ENCODE peak calls at places on chromosomes 6 and 20, in eight cellular contexts. O is body of pancreas, U is left lung, C is GM06990, W is ovary, F is GM13977, Q is DND-41, L is endothelial cell. V is an unnamed sample.

GRCh38 chr20:58721951-58722371 is 29.4 kb downstream of the NPEPL1 start:
- DNase-seq in W (no peak), Q (no peak), O (no peak), C (no peak), L (no peak), U (no peak), F (no peak), V (no peak)

GRCh38 chr6:89970609-89971337 is 76.5 kb downstream of the GJA10 start:
- DNase-seq in W (peak; percentile 41), O (peak; percentile 66), C (no peak), U (no peak), L (peak; percentile 43), F (no peak), Q (peak; percentile 58), V (no peak)

GRCh38 chr6:93104195-93104817 is 315.1 kb downstream of the EPHA7 start:
- DNase-seq in U (no peak), L (no peak), O (no peak), Q (no peak), W (no peak), C (no peak), F (no peak), V (no peak)

GRCh38 chr6:27757307-27757706 is 154.9 kb downstream of the OR2B2 start:
- DNase-seq in W (peak; percentile 56), O (no peak), C (peak; percentile 73), U (peak; percentile 90), Q (peak; percentile 80), L (peak; percentile 43), F (peak; percentile 51), V (peak; percentile 60)

GRCh38 chr20:4021905-4022304 is 6.5 kb upstream of the RNF24 start:
- DNase-seq in C (no peak), U (no peak), O (no peak), Q (no peak), W (no peak), F (no peak), L (no peak), V (no peak)

GRCh38 chr6:31058128-31058894 is 48.0 kb downstream of the MUC22 start:
- DNase-seq in W (no peak), O (no peak), Q (no peak), F (peak; percentile 29), U (no peak), L (no peak), C (no peak), V (no peak)

GRCh38 chr6:163489584-163489983 is 75.1 kb downstream of the QKI start:
- DNase-seq in U (no peak), C (no peak), O (no peak), Q (no peak), W (no peak), L (no peak), F (no peak), V (no peak)

GRCh38 chr20:34547844-34548613 is 10.5 kb upstream of the MAP1LC3A start:
- DNase-seq in W (no peak), O (no peak), C (no peak), U (peak; percentile 63), Q (no peak), L (no peak), F (no peak), V (no peak)

GRCh38 chr6:110188791-110189190 is 8.6 kb downstream of the CDC40 start:
- DNase-seq in F (no peak), L (no peak), O (no peak), U (no peak), Q (no peak), W (no peak), C (no peak), V (no peak)

GRCh38 chr20:41951615-41952014 is 333.4 kb upstream of the CHD6 start:
- DNase-seq in W (no peak), F (no peak), L (no peak), Q (peak; percentile 10), O (no peak), U (no peak), C (no peak), V (no peak)

GRCh38 chr6:20477485-20477884 is 56.8 kb upstream of the CDKAL1 start:
- DNase-seq in O (no peak), C (no peak), L (no peak), U (no peak), Q (no peak), F (no peak), W (no peak), V (no peak)

GRCh38 chr6:135851442-135852271 is at the start of gene PDE7B:
- DNase-seq in C (peak; percentile 22), W (peak; percentile 84), L (peak; percentile 58), F (peak; percentile 50), O (peak; percentile 77), Q (no peak), U (peak; percentile 92), V (peak; percentile 58)

GRCh38 chr6:105596284-105596755 is 193.4 kb upstream of the PREP start:
- DNase-seq in O (no peak), U (no peak), F (no peak), W (no peak), C (no peak), L (no peak), Q (no peak), V (no peak)

GRCh38 chr6:133827766-133828165 is 61.1 kb upstream of the TCF21 start:
- DNase-seq in Q (no peak), F (no peak), W (no peak), O (no peak), U (no peak), L (no peak), C (no peak), V (no peak)

GRCh38 chr6:138692978-138693909 is 80.3 kb upstream of the CCDC28A start:
- DNase-seq in L (peak; percentile 62), W (peak; percentile 31), U (peak; percentile 94), F (peak; percentile 86), O (peak; percentile 86), C (peak; percentile 56), Q (peak; percentile 43), V (peak; percentile 80)

GRCh38 chr20:6767166-6767535 is 335 bp upstream of the BMP2 start:
- DNase-seq in C (no peak), U (no peak), W (no peak), O (no peak), L (no peak), F (no peak), Q (no peak), V (no peak)

GRCh38 chr20:6764619-6765018 is 2.9 kb upstream of the BMP2 start:
- DNase-seq in C (no peak), O (no peak), W (no peak), Q (no peak), U (no peak), L (no peak), F (no peak), V (no peak)

GRCh38 chr20:6767536-6768227 is at the start of gene BMP2:
- DNase-seq in W (peak; percentile 64), F (peak; percentile 68), O (peak; percentile 77), U (peak; percentile 87), C (peak; percentile 41), Q (no peak), L (peak; percentile 54), V (peak; percentile 70)

GRCh38 chr20:6766433-6766832 is 1.1 kb upstream of the BMP2 start:
- DNase-seq in W (no peak), L (no peak), F (no peak), Q (no peak), U (no peak), C (no peak), O (peak; percentile 6), V (no peak)

GRCh38 chr20:6765469-6766058 is 1.9 kb upstream of the BMP2 start:
- DNase-seq in Q (no peak), L (no peak), F (peak; percentile 42), W (no peak), O (peak; percentile 39), U (no peak), C (no peak), V (peak; percentile 34)
- TF ChIP-seq CTCF in Q (peak; percentile 53), L (peak; percentile 88), F (peak; percentile 50), W (peak; percentile 16), O (peak; percentile 54), U (peak; percentile 64), C (peak; percentile 51), V (peak; percentile 15)

GRCh38 chr6:158143700-158144099 is 24.4 kb downstream of the SERAC1 start:
- DNase-seq in C (no peak), F (peak; percentile 19), U (no peak), O (peak; percentile 26), L (peak; percentile 18), W (no peak), Q (no peak), V (peak; percentile 36)
- TF ChIP-seq CTCF in C (peak; percentile 56), F (peak; percentile 27), U (no peak), O (peak; percentile 25), L (no peak), W (no peak), Q (peak; percentile 32), V (no peak)

DNA sequence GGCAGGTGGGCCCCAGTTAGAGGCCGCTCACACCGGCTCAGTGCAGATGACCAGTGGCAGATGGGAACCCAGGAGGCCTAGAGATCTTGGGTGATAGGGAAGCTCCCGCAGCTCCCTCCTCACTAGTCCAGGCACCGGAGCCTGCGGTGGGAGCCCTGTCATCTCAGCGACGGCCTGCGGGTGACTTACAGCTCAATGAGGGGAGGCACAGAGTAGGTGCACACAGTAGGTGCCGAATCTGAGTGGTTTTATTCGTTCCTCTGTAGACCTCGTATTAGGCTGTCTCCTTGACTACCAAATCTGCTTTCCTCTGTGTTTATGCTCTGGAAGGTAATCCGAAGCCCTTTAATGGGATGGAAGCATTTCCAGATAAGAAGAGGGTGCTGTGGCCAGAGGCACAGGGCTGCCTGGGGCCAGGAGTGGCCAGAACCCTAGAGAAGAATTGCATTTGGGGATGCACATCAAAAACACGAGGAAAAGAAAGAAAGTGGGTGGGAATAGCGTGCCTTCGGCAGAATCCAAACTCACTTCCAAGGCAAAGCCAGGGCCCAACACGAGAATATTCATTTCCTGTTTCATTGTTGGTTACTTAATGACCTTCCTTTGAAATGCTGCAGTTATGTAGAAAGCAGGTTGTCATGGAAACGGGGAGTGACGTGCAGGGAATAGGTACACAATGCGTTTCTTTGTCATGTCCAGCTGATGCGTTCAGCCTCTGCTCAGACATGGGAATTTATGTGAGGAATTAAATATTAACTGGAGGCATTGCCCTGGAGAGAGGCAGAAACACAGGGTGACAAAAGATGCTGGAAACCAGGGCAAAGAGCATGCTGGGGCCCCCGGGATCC is 24.7 kb downstream of the MYT1 start:
- DNase-seq in L (peak; percentile 35), Q (no peak), U (no peak), O (peak; percentile 81), C (no peak), W (no peak), F (no peak), V (no peak)
- TF ChIP-seq CTCF in L (no peak), Q (no peak), U (no peak), O (no peak), C (no peak), W (no peak), F (no peak), V (no peak)

GRCh38 chr20:50510706-50511401 is 671 bp downstream of the PTPN1 start:
- DNase-seq in F (no peak), L (peak; percentile 33), U (peak; percentile 79), Q (peak; percentile 28), O (peak; percentile 13), C (no peak), W (no peak), V (no peak)

GRCh38 chr20:50513169-50514034 is 3.2 kb downstream of the PTPN1 start:
- DNase-seq in O (no peak), L (no peak), W (no peak), F (no peak), C (no peak), U (no peak), Q (no peak), V (no peak)

GRCh38 chr20:50508171-50508761 is 1.9 kb upstream of the PTPN1 start:
- DNase-seq in U (no peak), Q (no peak), C (no peak), L (no peak), F (no peak), W (no peak), O (no peak), V (no peak)

GRCh38 chr20:50512323-50512722 is 2.1 kb downstream of the PTPN1 start:
- DNase-seq in W (no peak), U (no peak), C (no peak), F (no peak), Q (no peak), L (no peak), O (no peak), V (no peak)

GRCh38 chr20:50509923-50510705 is at the start of gene PTPN1:
- DNase-seq in W (peak; percentile 100), Q (peak; percentile 100), O (peak; percentile 99), C (peak; percentile 97), U (peak; percentile 97), L (peak; percentile 97), F (peak; percentile 96), V (peak; percentile 97)
- TF ChIP-seq CTCF in W (no peak), Q (peak; percentile 7), O (peak; percentile 13), C (no peak), U (peak; percentile 39), L (no peak), F (no peak), V (no peak)